ENCODE peak calls at places on chromosomes 7 and 10, in four cellular contexts. One of them, this sample, is unnamed.

GRCh38 chr10:102235991-102236390 is 5.3 kb downstream of the PITX3 start:
- DNase-seq in transverse colon: no peak
- DNase-seq in SK-N-SH: peak; percentile 12
- DNase-seq in stomach: no peak
- DNase-seq in this sample: no peak

GRCh38 chr7:109950821-109951601 is 1139.9 kb upstream of the LRRN3 start:
- DNase-seq in transverse colon: no peak
- DNase-seq in SK-N-SH: no peak
- DNase-seq in stomach: no peak
- DNase-seq in this sample: no peak

GRCh38 chr10:115963848-115964247 is 309.2 kb downstream of the GFRA1 start:
- DNase-seq in stomach: no peak
- DNase-seq in transverse colon: no peak
- DNase-seq in SK-N-SH: no peak
- DNase-seq in this sample: no peak

GRCh38 chr7:31307941-31308340 is 32.6 kb downstream of the NEUROD6 start:
- DNase-seq in stomach: no peak
- DNase-seq in transverse colon: no peak
- DNase-seq in SK-N-SH: no peak
- DNase-seq in this sample: no peak

GRCh38 chr7:24933298-24933697 is 46.7 kb downstream of the OSBPL3 start:
- DNase-seq in transverse colon: no peak
- DNase-seq in SK-N-SH: no peak
- DNase-seq in stomach: no peak
- DNase-seq in this sample: no peak

GRCh38 chr7:81478664-81479063 is 291.2 kb downstream of the HGF start:
- DNase-seq in SK-N-SH: no peak
- DNase-seq in transverse colon: peak; percentile 48
- DNase-seq in stomach: peak; percentile 80
- DNase-seq in this sample: no peak

GRCh38 chr7:1736826-1737225 is 66.7 kb downstream of the ELFN1 start:
- DNase-seq in transverse colon: no peak
- DNase-seq in SK-N-SH: no peak
- DNase-seq in stomach: no peak
- DNase-seq in this sample: no peak

GRCh38 chr10:26806557-26806956 is 54.2 kb downstream of the ABI1 start:
- DNase-seq in transverse colon: no peak
- DNase-seq in SK-N-SH: no peak
- DNase-seq in stomach: no peak
- DNase-seq in this sample: no peak

GRCh38 chr7:28296571-28297483 is 115.5 kb upstream of the CREB5 start:
- DNase-seq in SK-N-SH: no peak
- DNase-seq in transverse colon: peak; percentile 27
- DNase-seq in stomach: no peak
- DNase-seq in this sample: no peak

GRCh38 chr10:48649349-48649944 is 35.2 kb upstream of the WDFY4 start:
- DNase-seq in SK-N-SH: no peak
- DNase-seq in stomach: no peak
- DNase-seq in transverse colon: no peak
- DNase-seq in this sample: no peak

GRCh38 chr10:119531067-119531466 is 11.5 kb downstream of the RGS10 start:
- DNase-seq in SK-N-SH: no peak
- DNase-seq in transverse colon: no peak
- DNase-seq in stomach: no peak
- DNase-seq in this sample: no peak

GRCh38 chr7:78691584-78691983 is 761.9 kb downstream of the MAGI2 start:
- DNase-seq in transverse colon: no peak
- DNase-seq in SK-N-SH: no peak
- DNase-seq in stomach: no peak
- DNase-seq in this sample: no peak

GRCh38 chr10:7752251-7752650 is 35.5 kb downstream of the KIN start:
- DNase-seq in transverse colon: no peak
- DNase-seq in stomach: no peak
- DNase-seq in SK-N-SH: no peak
- DNase-seq in this sample: no peak

GRCh38 chr10:31645786-31646185 is 282.8 kb downstream of the ARHGAP12 start:
- DNase-seq in stomach: no peak
- DNase-seq in transverse colon: no peak
- DNase-seq in SK-N-SH: no peak
- DNase-seq in this sample: no peak

GRCh38 chr10:125000366-125001312 is 58.7 kb downstream of the ZRANB1 start:
- DNase-seq in transverse colon: peak; percentile 7
- DNase-seq in stomach: peak; percentile 28
- DNase-seq in SK-N-SH: peak; percentile 83
- DNase-seq in this sample: peak; percentile 50

GRCh38 chr10:112715581-112715980 is 234.5 kb upstream of the TCF7L2 start:
- DNase-seq in transverse colon: no peak
- DNase-seq in SK-N-SH: no peak
- DNase-seq in stomach: no peak
- DNase-seq in this sample: no peak

GRCh38 chr7:4234886-4235285 is 447.2 kb upstream of the FOXK1 start:
- DNase-seq in SK-N-SH: no peak
- DNase-seq in transverse colon: no peak
- DNase-seq in stomach: no peak
- DNase-seq in this sample: no peak

GRCh38 chr10:117239031-117239430 is 1.9 kb upstream of the SLC18A2 start:
- DNase-seq in stomach: no peak
- DNase-seq in SK-N-SH: no peak
- DNase-seq in transverse colon: no peak
- DNase-seq in this sample: no peak

GRCh38 chr7:154871483-154871882 is 131.4 kb downstream of the PAXIP1 start:
- DNase-seq in SK-N-SH: peak; percentile 87
- DNase-seq in stomach: no peak
- DNase-seq in transverse colon: no peak
- DNase-seq in this sample: no peak

GRCh38 chr10:91684841-91685240 is 52.0 kb upstream of the PPP1R3C start:
- DNase-seq in stomach: no peak
- DNase-seq in transverse colon: no peak
- DNase-seq in SK-N-SH: no peak
- DNase-seq in this sample: no peak

GRCh38 chr7:72785166-72785955 is 42.6 kb downstream of the TYW1B start:
- DNase-seq in SK-N-SH: no peak
- DNase-seq in transverse colon: no peak
- DNase-seq in stomach: no peak
- DNase-seq in this sample: no peak

DNA sequence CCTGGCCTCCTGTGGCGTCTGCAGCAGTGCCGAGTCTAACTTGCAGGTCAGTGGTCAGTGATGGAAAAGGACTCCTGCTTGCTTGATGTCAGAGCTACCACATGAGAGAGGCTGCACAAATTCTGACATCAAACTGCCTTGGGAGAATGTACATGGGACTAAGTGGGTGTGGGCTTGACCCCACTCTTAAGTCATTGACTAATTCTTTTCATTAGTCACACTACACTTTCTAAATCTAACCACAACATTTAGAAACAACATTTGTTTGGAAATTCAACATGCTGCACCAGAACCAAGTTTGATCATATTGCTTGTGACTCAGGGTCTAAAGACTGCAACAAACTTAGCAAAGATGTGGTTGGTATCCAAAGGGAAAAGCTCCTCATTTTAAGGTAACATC is 24.4 kb upstream of the CDC14C start:
- DNase-seq in stomach: no peak
- DNase-seq in SK-N-SH: no peak
- DNase-seq in transverse colon: no peak
- DNase-seq in this sample: no peak
- H3K4me3 ChIP-seq in stomach: no peak overlapping the region
- H3K4me3 ChIP-seq in SK-N-SH: no peak overlapping the region
- H3K4me3 ChIP-seq in transverse colon: no peak overlapping the region
- H3K4me3 ChIP-seq in this sample: no peak overlapping the region

GRCh38 chr10:61548371-61548770 is 95.2 kb upstream of the TMEM26 start:
- DNase-seq in stomach: no peak
- DNase-seq in transverse colon: no peak
- DNase-seq in SK-N-SH: no peak
- DNase-seq in this sample: no peak
- TF ChIP-seq EP300 in stomach: no peak
- TF ChIP-seq EP300 in transverse colon: no peak
- TF ChIP-seq EP300 in SK-N-SH: no peak
- TF ChIP-seq EP300 in this sample: no peak

DNA sequence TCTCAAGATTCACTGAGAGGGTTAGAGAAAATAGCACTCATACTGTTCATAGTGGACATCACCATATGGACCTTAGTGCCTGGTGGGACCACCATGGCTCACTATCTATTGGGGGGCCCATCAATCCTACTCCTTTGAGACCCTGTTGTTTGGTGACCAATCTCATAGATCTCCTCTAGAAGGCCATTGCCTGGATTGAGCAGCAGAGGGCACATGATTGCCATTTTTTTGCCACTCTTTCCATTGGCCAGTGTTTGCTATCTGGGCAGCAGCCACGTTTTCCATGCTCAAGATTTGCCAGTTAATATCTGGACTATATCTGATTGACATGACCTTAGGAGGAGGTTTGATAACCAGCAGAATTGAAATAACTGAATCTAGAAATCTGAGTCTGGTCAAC is 244.5 kb downstream of the ITGB1 start:
- DNase-seq in SK-N-SH: no peak
- DNase-seq in stomach: no peak
- DNase-seq in transverse colon: no peak
- DNase-seq in this sample: no peak
- TF ChIP-seq CTCF in SK-N-SH: peak; percentile 11
- TF ChIP-seq CTCF in stomach: no peak
- TF ChIP-seq CTCF in transverse colon: no peak
- TF ChIP-seq CTCF in this sample: no peak

DNA sequence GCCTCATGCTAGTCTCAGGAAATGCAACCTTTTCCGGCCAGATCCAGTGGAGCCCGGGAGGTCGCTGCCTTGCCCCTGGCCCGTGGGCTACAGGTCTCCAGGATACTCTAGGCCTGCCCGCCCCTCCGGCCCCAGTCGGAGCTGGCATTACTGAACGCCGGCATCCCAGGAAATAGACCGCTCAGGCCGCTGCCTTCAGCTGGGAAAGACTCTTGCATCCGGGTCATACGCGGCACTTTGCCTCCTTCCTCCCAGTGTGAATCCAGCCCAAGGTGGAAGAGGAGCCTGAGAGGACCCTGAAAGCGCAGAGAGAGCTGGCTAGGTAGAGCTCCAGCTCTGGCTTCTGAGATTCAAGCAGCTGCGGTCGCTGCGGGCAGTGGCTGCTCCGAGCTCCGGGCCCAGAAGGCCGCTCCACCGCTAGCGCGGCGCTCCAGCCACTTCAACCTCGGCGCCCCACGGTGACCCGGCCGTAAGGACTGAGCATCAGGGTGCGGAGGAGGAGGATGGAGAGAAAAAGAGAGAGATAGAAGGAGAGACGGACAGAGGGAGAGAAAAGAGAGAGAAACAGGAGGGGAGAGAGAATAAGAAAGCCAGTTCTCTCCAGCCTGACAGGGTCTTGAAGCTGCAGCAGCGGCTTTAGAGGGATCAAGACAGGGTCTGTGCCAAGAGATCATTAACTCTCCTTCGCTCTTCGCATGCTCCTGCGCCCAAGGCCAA is 1.7 kb upstream of the HOXA10 start:
- DNase-seq in transverse colon: peak; percentile 40
- DNase-seq in SK-N-SH: peak; percentile 56
- DNase-seq in stomach: no peak
- DNase-seq in this sample: no peak
- H3K4me3 ChIP-seq in transverse colon: peak overlapping the region; percentile 58
- H3K4me3 ChIP-seq in SK-N-SH: no peak overlapping the region
- H3K4me3 ChIP-seq in stomach: no peak overlapping the region
- H3K4me3 ChIP-seq in this sample: peak overlapping the region; percentile 53

GRCh38 chr10:59906417-59907202 is at the start of gene CCDC6:
- DNase-seq in stomach: peak; percentile 95
- DNase-seq in SK-N-SH: peak; percentile 95
- DNase-seq in transverse colon: peak; percentile 96
- DNase-seq in this sample: peak; percentile 92
- TF ChIP-seq EP300 in stomach: no peak
- TF ChIP-seq EP300 in SK-N-SH: no peak
- TF ChIP-seq EP300 in transverse colon: no peak
- TF ChIP-seq EP300 in this sample: no peak

GRCh38 chr10:120824864-120825263 is 26.3 kb upstream of the WDR11 start:
- DNase-seq in SK-N-SH: peak; percentile 33
- DNase-seq in stomach: no peak
- DNase-seq in transverse colon: peak; percentile 13
- DNase-seq in this sample: no peak
- TF ChIP-seq CTCF in SK-N-SH: peak; percentile 59
- TF ChIP-seq CTCF in stomach: no peak
- TF ChIP-seq CTCF in transverse colon: peak; percentile 44
- TF ChIP-seq CTCF in this sample: no peak

This sample was measured in ovary.